ENCODE peak calls at places on chromosomes 16 and 17, in eight cellular contexts. A is foreskin fibroblast, U is heart right ventricle, L is cardiac muscle cell, J is colonic mucosa, C is fibroblast of the aortic adventitia, E is epithelial cell of esophagus, W is upper lobe of right lung. D is an unnamed sample.

GRCh38 chr17:11705111-11705510 is 106.8 kb downstream of the DNAH9 start:
- DNase-seq in A (no peak), U (no peak), E (no peak), C (no peak), J (peak), L (no peak), W (no peak), D (peak)

GRCh38 chr16:57304169-57305061 is 19.9 kb upstream of the PLLP start:
- DNase-seq in W (peak), J (peak), E (peak), C (peak), A (peak), L (peak), U (peak), D (peak)

GRCh38 chr16:67150833-67151396 is at the start of gene B3GNT9:
- DNase-seq in J (peak), A (peak), C (peak), L (peak), E (peak), W (peak), U (peak), D (no peak)

GRCh38 chr17:48995332-48995870 is 1.8 kb upstream of the IGF2BP1 start:
- DNase-seq in W (no peak), J (no peak), C (no peak), U (no peak), L (peak), A (peak), E (no peak), D (no peak)

GRCh38 chr16:12716658-12717057 is 87.0 kb downstream of the CPPED1 start:
- DNase-seq in L (no peak), W (no peak), U (no peak), J (no peak), A (no peak), C (no peak), E (no peak), D (no peak)

GRCh38 chr16:83779881-83780280 is 27.9 kb upstream of the HSBP1 start:
- DNase-seq in J (no peak), A (peak), E (no peak), C (peak), U (no peak), L (no peak), W (no peak), D (peak)

GRCh38 chr17:64001763-64002529 is 3.8 kb downstream of the PRR29 start:
- DNase-seq in J (no peak), L (no peak), A (peak), U (peak), W (peak), C (peak), E (peak), D (no peak)

GRCh38 chr17:81400154-81400938 is 5.1 kb downstream of the BAHCC1 start:
- DNase-seq in L (peak), E (peak), W (peak), U (no peak), A (peak), C (peak), J (peak), D (no peak)

GRCh38 chr17:83183150-83183820 is 103.9 kb downstream of the METRNL start:
- DNase-seq in U (no peak), C (no peak), E (no peak), L (no peak), J (no peak), A (no peak), W (no peak), D (no peak)

GRCh38 chr17:443109-443508 is 90.5 kb upstream of the RPH3AL start:
- DNase-seq in E (no peak), W (no peak), J (no peak), U (no peak), A (no peak), C (no peak), L (no peak), D (no peak)

GRCh38 chr16:2983706-2984136 is 3.5 kb upstream of the PKMYT1 start:
- DNase-seq in A (peak), U (peak), C (peak), L (peak), E (peak), W (peak), J (peak), D (peak)

GRCh38 chr16:56681939-56682702 is at the start of gene MT1X:
- DNase-seq in A (peak), W (peak), U (peak), J (peak), C (peak), E (peak), L (peak), D (peak)

GRCh38 chr16:27520982-27521673 is 28.6 kb downstream of the GTF3C1 start:
- DNase-seq in U (peak), W (no peak), J (no peak), C (peak), E (peak), A (no peak), L (peak), D (no peak)

GRCh38 chr16:27441998-27442397 is 40.0 kb downstream of the IL21R start:
- DNase-seq in A (no peak), C (no peak), L (no peak), W (peak), J (no peak), E (no peak), U (no peak), D (no peak)

GRCh38 chr17:72407336-72408121 is 286.7 kb downstream of the SOX9 start:
- DNase-seq in A (peak), E (peak), J (peak), L (no peak), U (peak), W (no peak), C (peak), D (peak)

GRCh38 chr17:30831663-30832437 is at the start of gene ATAD5:
- DNase-seq in W (peak), E (peak), L (peak), C (peak), U (peak), J (peak), A (peak), D (peak)

GRCh38 chr17:27762527-27763305 is 37.6 kb downstream of the NOS2 start:
- DNase-seq in U (no peak), E (peak), L (peak), W (no peak), C (peak), A (peak), J (peak), D (no peak)

GRCh38 chr17:81858170-81858966 is 2.0 kb downstream of the P4HB start:
- DNase-seq in L (no peak), C (no peak), J (no peak), A (no peak), W (no peak), U (no peak), E (no peak), D (no peak)

GRCh38 chr17:50946891-50947843 is 81.0 kb upstream of the TOB1 start:
- DNase-seq in U (no peak), C (no peak), A (no peak), J (no peak), L (no peak), E (no peak), W (no peak), D (no peak)

GRCh38 chr17:40035162-40035559 is 19.0 kb downstream of the MED24 start:
- DNase-seq in C (peak), U (no peak), W (no peak), A (peak), E (peak), L (peak), J (no peak), D (no peak)

GRCh38 chr17:56652608-56653007 is 59.1 kb downstream of the NOG start:
- DNase-seq in J (no peak), U (no peak), C (no peak), E (no peak), W (no peak), L (no peak), A (no peak), D (no peak)

GRCh38 chr16:11224096-11224893 is 31.7 kb downstream of the SOCS1 start:
- DNase-seq in W (peak), L (peak), J (peak), C (no peak), E (no peak), A (peak), U (peak), D (no peak)

GRCh38 chr17:48240562-48241130 is 133.1 kb downstream of the SNX11 start:
- DNase-seq in L (no peak), J (no peak), C (no peak), W (no peak), A (peak), E (peak), U (no peak), D (no peak)

GRCh38 chr17:28473542-28473941 is at the start of gene SLC13A2:
- DNase-seq in U (no peak), J (peak), E (no peak), C (no peak), A (no peak), W (no peak), L (no peak), D (no peak)

GRCh38 chr16:50535506-50536257 is 12.5 kb upstream of the NKD1 start:
- DNase-seq in U (no peak), J (no peak), L (no peak), C (no peak), W (no peak), E (no peak), A (no peak), D (no peak)

DNA sequence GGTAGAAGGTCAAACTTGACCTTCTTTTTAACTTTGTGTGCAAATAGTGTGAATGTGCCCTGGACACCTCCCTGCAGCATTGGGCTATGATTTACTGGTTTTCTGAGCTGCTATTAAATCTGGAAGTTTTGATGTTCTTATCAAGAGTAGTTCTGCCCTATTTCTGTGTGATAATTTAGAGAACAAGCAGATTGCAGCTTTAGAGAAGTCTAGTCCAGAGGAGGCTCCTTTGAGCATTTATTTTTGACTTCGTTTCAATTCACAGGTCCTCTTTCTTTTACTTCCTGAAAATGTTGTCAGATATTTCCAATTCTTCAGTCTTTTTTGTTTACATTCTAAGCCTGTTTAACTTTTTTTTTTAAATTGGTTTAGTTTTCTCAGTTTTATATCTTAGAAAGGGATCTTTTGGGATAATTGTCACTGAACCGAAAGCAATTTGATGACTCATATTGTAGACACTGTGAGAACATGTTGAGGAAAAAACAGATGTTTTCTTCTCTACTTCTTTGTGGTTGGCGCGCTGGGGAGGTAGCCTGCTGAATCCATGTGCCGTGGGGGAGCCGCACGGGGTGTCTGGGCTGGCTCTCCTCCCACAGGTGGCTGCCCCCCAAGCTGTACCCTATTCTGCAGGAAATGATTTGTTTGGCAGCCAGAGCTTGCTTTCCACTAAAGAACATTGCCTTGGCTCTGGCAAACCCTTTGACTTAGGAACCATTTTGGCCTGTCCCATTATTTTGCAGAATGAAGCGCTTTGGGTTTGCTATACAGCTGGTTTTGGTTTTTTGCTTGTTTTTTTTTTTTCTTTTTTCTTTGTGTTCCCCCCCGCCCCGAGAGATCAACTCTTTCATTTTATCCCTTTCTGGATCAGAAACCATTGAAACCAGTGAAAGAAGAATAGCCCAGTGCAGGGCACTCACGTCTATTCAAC is 53.4 kb downstream of the MFSD11 start:
- DNase-seq in U (no peak), E (peak), A (peak), L (no peak), C (peak), J (no peak), W (no peak), D (peak)
- H3K4me3 ChIP-seq in U (peak), E (no peak), A (no peak), L (no peak), C (peak), J (no peak), W (no peak), D (no peak)

GRCh38 chr17:3815925-3816324 is 14.9 kb upstream of the ITGAE start:
- DNase-seq in W (no peak), A (no peak), E (no peak), L (no peak), J (no peak), U (no peak), C (no peak), D (no peak)
- TF ChIP-seq CTCF in W (no peak), A (no peak), E (no peak), L (no peak), J (no peak), U (no peak), C (no peak), D (peak)

DNA sequence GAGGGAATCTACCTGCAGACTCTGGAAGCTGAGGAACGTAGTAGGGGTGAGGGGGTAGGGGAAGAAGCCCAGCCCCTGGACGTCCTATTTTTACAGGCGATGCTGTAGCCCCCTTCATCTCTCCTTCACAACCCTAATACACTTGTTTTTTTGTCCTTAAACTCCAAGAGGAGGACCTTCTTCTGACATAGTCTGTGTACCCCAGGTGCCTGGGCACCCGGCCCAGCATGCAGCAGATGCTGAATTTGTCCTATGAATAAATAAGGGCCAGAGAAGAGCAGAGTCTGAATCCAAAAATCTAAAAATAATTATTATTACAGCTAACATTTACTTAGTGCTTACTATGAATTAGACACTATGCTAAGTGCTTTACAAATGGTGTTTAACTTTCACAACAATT is 5.1 kb downstream of the KIF18B start:
- DNase-seq in A (no peak), U (no peak), C (no peak), J (no peak), L (no peak), E (no peak), W (no peak), D (no peak)
- H3K4me3 ChIP-seq in A (no peak), U (no peak), C (no peak), J (no peak), L (no peak), E (no peak), W (no peak), D (no peak)

GRCh38 chr17:41775394-41776226 is 10.9 kb downstream of the JUP start:
- DNase-seq in J (peak), A (no peak), C (no peak), W (no peak), U (peak), E (peak), L (no peak), D (no peak)

GRCh38 chr17:41779954-41780353 is 6.6 kb downstream of the JUP start:
- DNase-seq in L (no peak), J (no peak), A (no peak), U (no peak), E (no peak), C (no peak), W (no peak), D (no peak)

GRCh38 chr17:41773731-41774193 is 12.7 kb downstream of the JUP start:
- DNase-seq in A (no peak), E (peak), W (no peak), L (peak), J (peak), U (peak), C (no peak), D (no peak)

GRCh38 chr17:41777579-41778188 is 8.8 kb downstream of the JUP start:
- DNase-seq in W (peak), U (peak), J (peak), C (peak), L (no peak), E (peak), A (peak), D (peak)

GRCh38 chr17:41777157-41777578 is 9.3 kb downstream of the JUP start:
- DNase-seq in E (peak), C (no peak), J (no peak), L (peak), U (peak), W (no peak), A (no peak), D (no peak)
- TF ChIP-seq CTCF in E (peak), C (peak), J (peak), L (peak), U (peak), W (no peak), A (no peak), D (peak)

GRCh38 chr17:74455025-74455585 is 11.3 kb upstream of the CD300A start:
- DNase-seq in J (peak), E (no peak), W (no peak), A (no peak), U (peak), C (no peak), L (no peak), D (no peak)
- H3K4me3 ChIP-seq in J (no peak), E (no peak), W (no peak), A (no peak), U (peak), C (no peak), L (no peak), D (no peak)

GRCh38 chr17:34850023-34850422 is 111.2 kb downstream of the CCT6B start:
- DNase-seq in W (no peak), U (no peak), E (peak), A (peak), L (no peak), J (no peak), C (peak), D (no peak)

GRCh38 chr17:34853916-34854315 is 107.3 kb downstream of the CCT6B start:
- DNase-seq in W (no peak), J (no peak), C (no peak), A (no peak), E (no peak), U (no peak), L (no peak), D (no peak)

GRCh38 chr17:34850964-34851363 is 110.3 kb downstream of the CCT6B start:
- DNase-seq in W (no peak), E (no peak), C (no peak), L (no peak), J (no peak), U (no peak), A (no peak), D (no peak)

GRCh38 chr17:34852141-34852540 is 109.1 kb downstream of the CCT6B start:
- DNase-seq in C (no peak), J (no peak), U (no peak), E (no peak), W (no peak), A (no peak), L (no peak), D (no peak)

DNA sequence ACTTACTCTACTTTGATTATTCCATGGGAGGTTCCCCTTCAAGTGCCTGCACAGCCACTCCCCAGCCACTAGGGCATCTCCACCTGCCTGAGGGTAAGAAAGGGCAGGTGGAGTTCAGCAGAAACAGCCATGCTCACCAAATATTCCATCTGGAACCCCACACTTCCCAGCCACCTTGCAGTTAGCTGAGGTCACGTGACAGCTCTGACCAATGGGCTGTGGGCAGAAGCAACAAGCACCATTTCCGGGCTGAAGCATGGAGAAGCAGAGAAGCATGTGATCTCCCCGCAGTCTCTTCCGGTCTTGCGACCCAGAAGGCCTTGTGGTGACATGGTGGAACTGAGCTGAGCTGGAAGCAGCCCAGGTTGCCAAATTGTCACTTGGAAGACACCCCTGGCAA is 108.6 kb downstream of the CCT6B start:
- DNase-seq in L (no peak), U (no peak), J (no peak), C (no peak), W (no peak), E (no peak), A (no peak), D (no peak)
- TF ChIP-seq CTCF in L (no peak), U (no peak), J (no peak), C (no peak), W (no peak), E (no peak), A (no peak), D (no peak)

GRCh38 chr17:1997587-1998425 is 27.3 kb downstream of the RTN4RL1 start:
- DNase-seq in E (no peak), W (peak), U (no peak), C (no peak), L (peak), J (peak), A (peak), D (no peak)

GRCh38 chr17:1997146-1997586 is 28.0 kb downstream of the RTN4RL1 start:
- DNase-seq in J (peak), E (peak), L (no peak), U (no peak), A (no peak), W (no peak), C (no peak), D (no peak)

GRCh38 chr17:1998426-1998784 is 26.7 kb downstream of the RTN4RL1 start:
- DNase-seq in E (no peak), C (no peak), U (no peak), A (peak), W (no peak), J (peak), L (no peak), D (no peak)

GRCh38 chr17:2002767-2003329 is 22.3 kb downstream of the RTN4RL1 start:
- DNase-seq in U (no peak), J (no peak), A (no peak), E (no peak), L (no peak), W (no peak), C (no peak), D (no peak)

GRCh38 chr17:1999557-2000251 is 25.4 kb downstream of the RTN4RL1 start:
- DNase-seq in L (peak), W (peak), A (peak), E (peak), U (peak), J (peak), C (peak), D (no peak)
- H3K4me3 ChIP-seq in L (no peak), W (no peak), A (no peak), E (no peak), U (no peak), J (no peak), C (no peak), D (no peak)

D was measured in astrocyte of the cerebellum.